ENCODE peak calls at places on chromosome 1, in seven cellular contexts. One of them, this sample, is unnamed.

GRCh38 chr1:192724670-192725069 is 84.2 kb upstream of the RGS2 start:
- DNase-seq in choroid plexus epithelial cell: no peak
- DNase-seq in fibroblast of the aortic adventitia: peak
- DNase-seq in cardiac fibroblast: peak
- DNase-seq in fibroblast of villous mesenchyme: no peak
- DNase-seq in cardiac muscle cell: no peak
- DNase-seq in breast epithelium: no peak
- DNase-seq in this sample: peak

GRCh38 chr1:66296370-66296769 is 237.6 kb upstream of the SGIP1 start:
- DNase-seq in choroid plexus epithelial cell: no peak
- DNase-seq in fibroblast of the aortic adventitia: no peak
- DNase-seq in cardiac fibroblast: no peak
- DNase-seq in fibroblast of villous mesenchyme: no peak
- DNase-seq in cardiac muscle cell: no peak
- DNase-seq in breast epithelium: no peak
- DNase-seq in this sample: no peak

GRCh38 chr1:246170574-246171261 is 336.4 kb downstream of the SMYD3 start:
- DNase-seq in choroid plexus epithelial cell: no peak
- DNase-seq in fibroblast of the aortic adventitia: no peak
- DNase-seq in cardiac fibroblast: no peak
- DNase-seq in fibroblast of villous mesenchyme: no peak
- DNase-seq in cardiac muscle cell: no peak
- DNase-seq in breast epithelium: no peak
- DNase-seq in this sample: no peak

GRCh38 chr1:93979718-93980319 is 70.6 kb upstream of the GCLM start:
- DNase-seq in choroid plexus epithelial cell: peak
- DNase-seq in fibroblast of the aortic adventitia: peak
- DNase-seq in cardiac fibroblast: peak
- DNase-seq in fibroblast of villous mesenchyme: peak
- DNase-seq in cardiac muscle cell: no peak
- DNase-seq in breast epithelium: no peak
- DNase-seq in this sample: peak

GRCh38 chr1:240424740-240425464 is 187.1 kb downstream of the GREM2 start:
- DNase-seq in choroid plexus epithelial cell: no peak
- DNase-seq in fibroblast of the aortic adventitia: no peak
- DNase-seq in cardiac fibroblast: peak
- DNase-seq in fibroblast of villous mesenchyme: no peak
- DNase-seq in cardiac muscle cell: no peak
- DNase-seq in breast epithelium: no peak
- DNase-seq in this sample: no peak

GRCh38 chr1:103986792-103987191 is 237.1 kb downstream of the AMY1C start:
- DNase-seq in choroid plexus epithelial cell: no peak
- DNase-seq in fibroblast of the aortic adventitia: no peak
- DNase-seq in cardiac fibroblast: no peak
- DNase-seq in fibroblast of villous mesenchyme: no peak
- DNase-seq in cardiac muscle cell: no peak
- DNase-seq in breast epithelium: no peak
- DNase-seq in this sample: no peak

GRCh38 chr1:96882096-96882495 is 160.5 kb downstream of the PTBP2 start:
- DNase-seq in choroid plexus epithelial cell: peak
- DNase-seq in fibroblast of the aortic adventitia: peak
- DNase-seq in cardiac fibroblast: peak
- DNase-seq in fibroblast of villous mesenchyme: no peak
- DNase-seq in cardiac muscle cell: no peak
- DNase-seq in breast epithelium: no peak
- DNase-seq in this sample: peak

GRCh38 chr1:62515055-62515454 is 78.2 kb downstream of the USP1 start:
- DNase-seq in choroid plexus epithelial cell: peak
- DNase-seq in fibroblast of the aortic adventitia: peak
- DNase-seq in cardiac fibroblast: peak
- DNase-seq in fibroblast of villous mesenchyme: peak
- DNase-seq in cardiac muscle cell: no peak
- DNase-seq in breast epithelium: no peak
- DNase-seq in this sample: peak

GRCh38 chr1:25253911-25254310 is 6.7 kb upstream of the RSRP1 start:
- DNase-seq in choroid plexus epithelial cell: peak
- DNase-seq in fibroblast of the aortic adventitia: no peak
- DNase-seq in cardiac fibroblast: peak
- DNase-seq in fibroblast of villous mesenchyme: peak
- DNase-seq in cardiac muscle cell: no peak
- DNase-seq in breast epithelium: no peak
- DNase-seq in this sample: peak

GRCh38 chr1:15188145-15188544 is 34.6 kb downstream of the TMEM51 start:
- DNase-seq in choroid plexus epithelial cell: no peak
- DNase-seq in fibroblast of the aortic adventitia: no peak
- DNase-seq in cardiac fibroblast: no peak
- DNase-seq in fibroblast of villous mesenchyme: no peak
- DNase-seq in cardiac muscle cell: no peak
- DNase-seq in breast epithelium: no peak
- DNase-seq in this sample: no peak

GRCh38 chr1:41537788-41538351 is 53.4 kb upstream of the EDN2 start:
- DNase-seq in choroid plexus epithelial cell: peak
- DNase-seq in fibroblast of the aortic adventitia: peak
- DNase-seq in cardiac fibroblast: peak
- DNase-seq in fibroblast of villous mesenchyme: peak
- DNase-seq in cardiac muscle cell: peak
- DNase-seq in breast epithelium: peak
- DNase-seq in this sample: peak

GRCh38 chr1:62832276-62832675 is 48.3 kb downstream of the ATG4C start:
- DNase-seq in choroid plexus epithelial cell: no peak
- DNase-seq in fibroblast of the aortic adventitia: no peak
- DNase-seq in cardiac fibroblast: no peak
- DNase-seq in fibroblast of villous mesenchyme: no peak
- DNase-seq in cardiac muscle cell: no peak
- DNase-seq in breast epithelium: no peak
- DNase-seq in this sample: no peak

GRCh38 chr1:26828352-26829093 is 2.0 kb downstream of the ZDHHC18 start:
- DNase-seq in choroid plexus epithelial cell: no peak
- DNase-seq in fibroblast of the aortic adventitia: no peak
- DNase-seq in cardiac fibroblast: no peak
- DNase-seq in fibroblast of villous mesenchyme: no peak
- DNase-seq in cardiac muscle cell: no peak
- DNase-seq in breast epithelium: no peak
- DNase-seq in this sample: no peak

GRCh38 chr1:180249725-180250498 is 19.8 kb downstream of the LHX4 start:
- DNase-seq in choroid plexus epithelial cell: peak
- DNase-seq in fibroblast of the aortic adventitia: no peak
- DNase-seq in cardiac fibroblast: no peak
- DNase-seq in fibroblast of villous mesenchyme: no peak
- DNase-seq in cardiac muscle cell: no peak
- DNase-seq in breast epithelium: no peak
- DNase-seq in this sample: no peak

GRCh38 chr1:42914092-42914625 is 44.5 kb downstream of the SLC2A1 start:
- DNase-seq in choroid plexus epithelial cell: no peak
- DNase-seq in fibroblast of the aortic adventitia: no peak
- DNase-seq in cardiac fibroblast: no peak
- DNase-seq in fibroblast of villous mesenchyme: no peak
- DNase-seq in cardiac muscle cell: no peak
- DNase-seq in breast epithelium: no peak
- DNase-seq in this sample: no peak

GRCh38 chr1:87330201-87330953 is 1.7 kb downstream of the LMO4 start:
- DNase-seq in choroid plexus epithelial cell: peak
- DNase-seq in fibroblast of the aortic adventitia: peak
- DNase-seq in cardiac fibroblast: peak
- DNase-seq in fibroblast of villous mesenchyme: peak
- DNase-seq in cardiac muscle cell: peak
- DNase-seq in breast epithelium: no peak
- DNase-seq in this sample: peak

GRCh38 chr1:161267332-161267731 is 8.8 kb downstream of the PCP4L1 start:
- DNase-seq in choroid plexus epithelial cell: no peak
- DNase-seq in fibroblast of the aortic adventitia: no peak
- DNase-seq in cardiac fibroblast: no peak
- DNase-seq in fibroblast of villous mesenchyme: no peak
- DNase-seq in cardiac muscle cell: no peak
- DNase-seq in breast epithelium: no peak
- DNase-seq in this sample: no peak

GRCh38 chr1:94543003-94543402 is 1.4 kb upstream of the F3 start:
- DNase-seq in choroid plexus epithelial cell: no peak
- DNase-seq in fibroblast of the aortic adventitia: peak
- DNase-seq in cardiac fibroblast: peak
- DNase-seq in fibroblast of villous mesenchyme: peak
- DNase-seq in cardiac muscle cell: no peak
- DNase-seq in breast epithelium: no peak
- DNase-seq in this sample: peak

GRCh38 chr1:161161652-161162051 is 2.4 kb downstream of the USP21 start:
- DNase-seq in choroid plexus epithelial cell: no peak
- DNase-seq in fibroblast of the aortic adventitia: no peak
- DNase-seq in cardiac fibroblast: no peak
- DNase-seq in fibroblast of villous mesenchyme: no peak
- DNase-seq in cardiac muscle cell: no peak
- DNase-seq in breast epithelium: no peak
- DNase-seq in this sample: no peak

GRCh38 chr1:40313958-40314720 is 2.9 kb downstream of the COL9A2 start:
- DNase-seq in choroid plexus epithelial cell: no peak
- DNase-seq in fibroblast of the aortic adventitia: no peak
- DNase-seq in cardiac fibroblast: no peak
- DNase-seq in fibroblast of villous mesenchyme: no peak
- DNase-seq in cardiac muscle cell: no peak
- DNase-seq in breast epithelium: no peak
- DNase-seq in this sample: no peak

GRCh38 chr1:40315795-40316594 is 1.1 kb downstream of the COL9A2 start:
- DNase-seq in choroid plexus epithelial cell: peak
- DNase-seq in fibroblast of the aortic adventitia: no peak
- DNase-seq in cardiac fibroblast: no peak
- DNase-seq in fibroblast of villous mesenchyme: peak
- DNase-seq in cardiac muscle cell: peak
- DNase-seq in breast epithelium: no peak
- DNase-seq in this sample: no peak

GRCh38 chr1:40315239-40315794 is 1.8 kb downstream of the COL9A2 start:
- DNase-seq in choroid plexus epithelial cell: peak
- DNase-seq in fibroblast of the aortic adventitia: peak
- DNase-seq in cardiac fibroblast: peak
- DNase-seq in fibroblast of villous mesenchyme: peak
- DNase-seq in cardiac muscle cell: peak
- DNase-seq in breast epithelium: peak
- DNase-seq in this sample: peak

GRCh38 chr1:40313329-40313957 is 3.6 kb downstream of the COL9A2 start:
- DNase-seq in choroid plexus epithelial cell: peak
- DNase-seq in fibroblast of the aortic adventitia: no peak
- DNase-seq in cardiac fibroblast: peak
- DNase-seq in fibroblast of villous mesenchyme: peak
- DNase-seq in cardiac muscle cell: no peak
- DNase-seq in breast epithelium: no peak
- DNase-seq in this sample: no peak

GRCh38 chr1:40314721-40315238 is 2.3 kb downstream of the COL9A2 start:
- DNase-seq in choroid plexus epithelial cell: peak
- DNase-seq in fibroblast of the aortic adventitia: no peak
- DNase-seq in cardiac fibroblast: no peak
- DNase-seq in fibroblast of villous mesenchyme: no peak
- DNase-seq in cardiac muscle cell: no peak
- DNase-seq in breast epithelium: no peak
- DNase-seq in this sample: no peak
- H3K4me3 ChIP-seq in choroid plexus epithelial cell: peak
- H3K4me3 ChIP-seq in fibroblast of the aortic adventitia: peak
- H3K4me3 ChIP-seq in cardiac fibroblast: peak
- H3K4me3 ChIP-seq in fibroblast of villous mesenchyme: peak
- H3K4me3 ChIP-seq in cardiac muscle cell: no peak
- H3K4me3 ChIP-seq in breast epithelium: peak
- H3K4me3 ChIP-seq in this sample: peak

GRCh38 chr1:89844860-89845259 is 24.0 kb downstream of the LRRC8D start:
- DNase-seq in choroid plexus epithelial cell: no peak
- DNase-seq in fibroblast of the aortic adventitia: no peak
- DNase-seq in cardiac fibroblast: no peak
- DNase-seq in fibroblast of villous mesenchyme: no peak
- DNase-seq in cardiac muscle cell: no peak
- DNase-seq in breast epithelium: no peak
- DNase-seq in this sample: no peak
- H3K4me3 ChIP-seq in choroid plexus epithelial cell: peak
- H3K4me3 ChIP-seq in fibroblast of the aortic adventitia: peak
- H3K4me3 ChIP-seq in cardiac fibroblast: no peak
- H3K4me3 ChIP-seq in fibroblast of villous mesenchyme: peak
- H3K4me3 ChIP-seq in cardiac muscle cell: no peak
- H3K4me3 ChIP-seq in breast epithelium: no peak
- H3K4me3 ChIP-seq in this sample: no peak

DNA sequence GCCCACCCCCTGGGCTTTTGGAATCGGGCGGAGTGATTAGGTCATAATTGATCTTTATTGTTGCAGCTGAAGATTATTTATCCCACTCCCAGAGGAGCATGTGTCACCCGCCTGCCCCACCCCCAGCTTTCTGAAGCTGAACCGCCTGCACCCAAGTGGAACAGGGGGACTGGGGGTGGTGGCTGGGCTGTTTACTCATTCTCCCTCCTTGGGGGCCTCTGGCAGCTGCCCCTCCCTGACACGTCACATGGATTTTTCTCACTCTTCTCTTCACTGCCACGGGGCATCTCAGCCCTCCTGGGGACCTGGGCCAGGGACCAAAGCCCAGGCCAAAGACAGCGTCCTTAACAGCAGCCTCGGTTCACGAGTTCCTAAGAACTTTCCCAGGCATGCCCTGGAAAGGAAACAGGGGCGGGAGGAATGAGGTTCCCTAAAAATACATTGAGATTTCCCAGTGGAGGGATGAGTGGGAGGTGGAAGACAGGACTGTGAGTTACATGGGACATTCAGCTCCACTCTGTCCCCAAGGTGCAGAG is 31.6 kb upstream of the SOX13 start:
- DNase-seq in choroid plexus epithelial cell: no peak
- DNase-seq in fibroblast of the aortic adventitia: peak
- DNase-seq in cardiac fibroblast: peak
- DNase-seq in fibroblast of villous mesenchyme: peak
- DNase-seq in cardiac muscle cell: no peak
- DNase-seq in breast epithelium: no peak
- DNase-seq in this sample: no peak
- H3K4me3 ChIP-seq in choroid plexus epithelial cell: no peak
- H3K4me3 ChIP-seq in fibroblast of the aortic adventitia: no peak
- H3K4me3 ChIP-seq in cardiac fibroblast: no peak
- H3K4me3 ChIP-seq in fibroblast of villous mesenchyme: no peak
- H3K4me3 ChIP-seq in cardiac muscle cell: no peak
- H3K4me3 ChIP-seq in breast epithelium: no peak
- H3K4me3 ChIP-seq in this sample: peak

DNA sequence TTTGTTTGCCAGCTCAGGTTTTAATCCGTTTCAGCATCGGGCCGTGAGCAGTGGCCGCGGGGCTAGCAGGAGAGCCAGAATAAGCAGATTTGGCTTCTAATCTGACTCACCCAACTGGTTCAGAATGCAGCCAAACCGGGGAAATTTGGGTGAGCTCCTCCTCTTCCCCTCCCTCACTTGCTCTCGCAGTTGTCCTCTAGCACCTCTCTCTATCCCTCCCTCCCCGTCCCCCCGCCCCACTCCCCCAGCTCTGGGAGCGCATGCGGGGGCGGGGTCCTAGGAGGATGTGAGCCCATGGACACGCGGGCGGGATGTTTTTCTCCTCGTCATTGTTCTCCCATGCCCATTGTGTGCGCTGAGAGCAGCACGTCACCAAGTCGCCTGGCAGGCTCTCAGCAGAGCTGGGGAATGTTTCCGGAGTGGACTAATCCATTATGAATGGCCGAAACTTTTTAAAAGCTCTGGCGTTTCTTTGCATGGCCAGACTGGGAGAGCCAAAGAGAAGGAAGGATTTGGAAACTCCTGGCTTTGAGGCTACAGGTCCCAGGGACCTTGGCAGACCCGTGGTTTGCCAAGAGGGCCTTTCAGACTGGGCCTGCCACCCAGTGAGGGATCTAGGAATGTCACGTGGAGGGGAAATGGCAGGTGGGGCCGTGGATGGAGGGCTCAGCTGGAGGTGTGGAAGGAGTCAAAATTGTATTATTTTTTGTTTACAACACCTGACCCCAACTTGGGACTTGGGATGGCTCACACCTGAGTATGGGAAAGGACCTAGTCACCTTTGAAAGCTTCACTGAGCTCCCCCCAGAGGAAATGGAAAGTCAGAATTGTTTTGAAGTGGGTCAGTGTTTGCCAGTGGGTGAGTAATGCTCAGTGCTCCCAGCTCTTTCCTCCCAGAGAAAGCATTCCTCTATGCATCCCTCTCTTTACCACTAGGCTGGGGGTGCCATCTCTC is 39.2 kb downstream of the CDK18 start:
- DNase-seq in choroid plexus epithelial cell: peak
- DNase-seq in fibroblast of the aortic adventitia: peak
- DNase-seq in cardiac fibroblast: peak
- DNase-seq in fibroblast of villous mesenchyme: peak
- DNase-seq in cardiac muscle cell: peak
- DNase-seq in breast epithelium: peak
- DNase-seq in this sample: peak
- H3K4me3 ChIP-seq in choroid plexus epithelial cell: peak
- H3K4me3 ChIP-seq in fibroblast of the aortic adventitia: peak
- H3K4me3 ChIP-seq in cardiac fibroblast: peak
- H3K4me3 ChIP-seq in fibroblast of villous mesenchyme: no peak
- H3K4me3 ChIP-seq in cardiac muscle cell: peak
- H3K4me3 ChIP-seq in breast epithelium: peak
- H3K4me3 ChIP-seq in this sample: peak

This sample was measured in adipocyte.